ENCODE peak calls at places on chromosomes 11 and 22, in nine cellular contexts. F, X, J, W, H, C, N, G and V are unnamed samples.

GRCh38 chr11:2652857-2653643 is 46.7 kb downstream of the KCNQ1OT1 start:
- DNase-seq in F (no peak), X (no peak), J (no peak), W (no peak), H (no peak), C (no peak), N (no peak), G (no peak), V (no peak)

GRCh38 chr11:26575946-26576345 is 3.9 kb upstream of the MUC15 start:
- DNase-seq in F (no peak), X (no peak), J (no peak), W (no peak), H (no peak), C (no peak), N (no peak), G (no peak), V (no peak)

GRCh38 chr22:23060612-23061400 is 9.5 kb upstream of the GNAZ start:
- DNase-seq in F (no peak), X (no peak), J (no peak), W (no peak), H (peak), C (no peak), N (no peak), G (no peak), V (no peak)

GRCh38 chr11:129313588-129314288 is 61.9 kb upstream of the BARX2 start:
- DNase-seq in F (no peak), X (no peak), J (no peak), W (no peak), H (no peak), C (no peak), N (no peak), G (no peak), V (no peak)

GRCh38 chr11:71386232-71386631 is 62.0 kb downstream of the DHCR7 start:
- DNase-seq in F (no peak), X (no peak), J (no peak), W (no peak), H (no peak), C (no peak), N (no peak), G (no peak), V (no peak)

GRCh38 chr11:128419012-128419767 is 168.2 kb downstream of the ETS1 start:
- DNase-seq in F (no peak), X (no peak), J (no peak), W (no peak), H (no peak), C (no peak), N (no peak), G (no peak), V (no peak)

GRCh38 chr11:44709281-44709562 is 17.5 kb upstream of the TSPAN18 start:
- DNase-seq in F (no peak), X (no peak), J (no peak), W (no peak), H (no peak), C (no peak), N (no peak), G (no peak), V (no peak)

GRCh38 chr11:112280268-112281126 is 19.8 kb upstream of the PLET1 start:
- DNase-seq in F (peak), X (peak), J (peak), W (no peak), H (peak), C (peak), N (peak), G (peak), V (no peak)

GRCh38 chr11:61732705-61733104 is 19.7 kb upstream of the MYRF start:
- DNase-seq in F (no peak), X (no peak), J (no peak), W (no peak), H (no peak), C (no peak), N (no peak), G (no peak), V (no peak)

GRCh38 chr11:105111145-105111944 is 28.2 kb downstream of the CARD18 start:
- DNase-seq in F (no peak), X (no peak), J (no peak), W (no peak), H (no peak), C (no peak), N (no peak), G (no peak), V (no peak)

GRCh38 chr11:72807789-72808188 is 6.4 kb upstream of the ATG16L2 start:
- DNase-seq in F (no peak), X (no peak), J (no peak), W (no peak), H (no peak), C (no peak), N (no peak), G (no peak), V (no peak)

GRCh38 chr11:63510360-63511130 is 4.7 kb downstream of the LGALS12 start:
- DNase-seq in F (no peak), X (no peak), J (no peak), W (no peak), H (peak), C (peak), N (no peak), G (no peak), V (no peak)

GRCh38 chr11:71279916-71280645 is 27.7 kb upstream of the SHANK2 start:
- DNase-seq in F (no peak), X (no peak), J (no peak), W (no peak), H (peak), C (no peak), N (no peak), G (no peak), V (no peak)

GRCh38 chr11:13169709-13170108 is 107.9 kb upstream of the BMAL1 start:
- DNase-seq in F (peak), X (peak), J (no peak), W (peak), H (no peak), C (no peak), N (no peak), G (no peak), V (no peak)

GRCh38 chr11:16902182-16902581 is 112.0 kb downstream of the PLEKHA7 start:
- DNase-seq in F (no peak), X (peak), J (peak), W (no peak), H (no peak), C (no peak), N (no peak), G (no peak), V (no peak)

GRCh38 chr11:65857500-65858353 is at the start of gene CFL1:
- DNase-seq in F (peak), X (peak), J (peak), W (peak), H (peak), C (peak), N (peak), G (peak), V (peak)

GRCh38 chr11:46618789-46619188 is 1.4 kb downstream of the ATG13 start:
- DNase-seq in F (no peak), X (no peak), J (no peak), W (no peak), H (peak), C (no peak), N (no peak), G (no peak), V (no peak)

GRCh38 chr11:122696662-122697061 is 41.1 kb downstream of the UBASH3B start:
- DNase-seq in F (peak), X (no peak), J (peak), W (no peak), H (no peak), C (no peak), N (peak), G (peak), V (no peak)

GRCh38 chr22:46064236-46064965 is 85.9 kb upstream of the PPARA start:
- DNase-seq in F (no peak), X (no peak), J (no peak), W (no peak), H (peak), C (peak), N (no peak), G (no peak), V (peak)

GRCh38 chr11:133619397-133619796 is 87.1 kb upstream of the OPCML start:
- DNase-seq in F (no peak), X (no peak), J (no peak), W (no peak), H (no peak), C (no peak), N (no peak), G (no peak), V (no peak)

GRCh38 chr11:94271885-94272372 is 32.5 kb upstream of the IZUMO1R start:
- DNase-seq in F (no peak), X (no peak), J (no peak), W (no peak), H (no peak), C (no peak), N (no peak), G (no peak), V (no peak)

GRCh38 chr11:44094260-44094868 is 1.1 kb upstream of the EXT2 start:
- DNase-seq in F (peak), X (peak), J (peak), W (no peak), H (peak), C (peak), N (peak), G (peak), V (peak)

GRCh38 chr11:118216621-118217526 is 7.9 kb downstream of the JAML start:
- DNase-seq in F (peak), X (no peak), J (no peak), W (no peak), H (no peak), C (no peak), N (no peak), G (no peak), V (no peak)

GRCh38 chr11:103354656-103355055 is 245.4 kb downstream of the DYNC2H1 start:
- DNase-seq in F (no peak), X (no peak), J (no peak), W (no peak), H (no peak), C (no peak), N (no peak), G (no peak), V (no peak)

GRCh38 chr22:48744283-48744641 is 1083.4 kb downstream of the BRD1 start:
- DNase-seq in F (no peak), X (no peak), J (no peak), W (no peak), H (peak), C (no peak), N (no peak), G (no peak), V (peak)

GRCh38 chr11:74699615-74700396 is 31.4 kb downstream of the CHRDL2 start:
- DNase-seq in F (no peak), X (no peak), J (no peak), W (no peak), H (no peak), C (no peak), N (no peak), G (no peak), V (no peak)

GRCh38 chr11:65606876-65607613 is 7.0 kb downstream of the MAP3K11 start:
- DNase-seq in F (no peak), X (peak), J (no peak), W (peak), H (peak), C (peak), N (no peak), G (no peak), V (peak)

GRCh38 chr22:27778299-27779090 is 23.1 kb downstream of the MN1 start:
- DNase-seq in F (no peak), X (no peak), J (no peak), W (no peak), H (no peak), C (no peak), N (no peak), G (no peak), V (no peak)